ENCODE peak calls at places on chromosomes 11 and 22, in seven cellular contexts. One of them, this sample, is unnamed.

GRCh38 chr11:5611627-5612026 is 13.2 kb upstream of the TRIM34 start:
- DNase-seq in uterus: no peak
- DNase-seq in HCT116: peak; percentile 33
- DNase-seq in effector memory CD4-positive, alpha-beta T cell: no peak
- DNase-seq in iPS DF 6.9: no peak
- DNase-seq in esophagus muscularis mucosa: no peak
- DNase-seq in CD4-positive, alpha-beta memory T cell: no peak
- DNase-seq in this sample: no peak

GRCh38 chr22:35684270-35684700 is 33.4 kb upstream of the APOL5 start:
- DNase-seq in esophagus muscularis mucosa: no peak
- DNase-seq in CD4-positive, alpha-beta memory T cell: no peak
- DNase-seq in iPS DF 6.9: no peak
- DNase-seq in effector memory CD4-positive, alpha-beta T cell: no peak
- DNase-seq in HCT116: no peak
- DNase-seq in uterus: no peak
- DNase-seq in this sample: no peak

GRCh38 chr11:134339756-134340155 is 8.0 kb downstream of the GLB1L2 start:
- DNase-seq in HCT116: no peak
- DNase-seq in uterus: no peak
- DNase-seq in effector memory CD4-positive, alpha-beta T cell: no peak
- DNase-seq in esophagus muscularis mucosa: no peak
- DNase-seq in CD4-positive, alpha-beta memory T cell: no peak
- DNase-seq in iPS DF 6.9: no peak
- DNase-seq in this sample: no peak

GRCh38 chr11:2175659-2176058 is 4.0 kb upstream of the TH start:
- DNase-seq in esophagus muscularis mucosa: no peak
- DNase-seq in CD4-positive, alpha-beta memory T cell: no peak
- DNase-seq in HCT116: no peak
- DNase-seq in uterus: no peak
- DNase-seq in iPS DF 6.9: no peak
- DNase-seq in effector memory CD4-positive, alpha-beta T cell: no peak
- DNase-seq in this sample: no peak

GRCh38 chr11:66002648-66003225 is 434 bp downstream of the BANF1 start:
- DNase-seq in esophagus muscularis mucosa: no peak
- DNase-seq in effector memory CD4-positive, alpha-beta T cell: no peak
- DNase-seq in CD4-positive, alpha-beta memory T cell: no peak
- DNase-seq in HCT116: no peak
- DNase-seq in uterus: peak; percentile 63
- DNase-seq in iPS DF 6.9: no peak
- DNase-seq in this sample: no peak

GRCh38 chr11:9577032-9577431 is 3.6 kb downstream of the WEE1 start:
- DNase-seq in uterus: no peak
- DNase-seq in CD4-positive, alpha-beta memory T cell: no peak
- DNase-seq in effector memory CD4-positive, alpha-beta T cell: no peak
- DNase-seq in iPS DF 6.9: no peak
- DNase-seq in HCT116: no peak
- DNase-seq in esophagus muscularis mucosa: no peak
- DNase-seq in this sample: no peak

GRCh38 chr11:34501962-34502361 is 11.6 kb downstream of the ELF5 start:
- DNase-seq in esophagus muscularis mucosa: no peak
- DNase-seq in CD4-positive, alpha-beta memory T cell: no peak
- DNase-seq in uterus: no peak
- DNase-seq in effector memory CD4-positive, alpha-beta T cell: no peak
- DNase-seq in HCT116: no peak
- DNase-seq in iPS DF 6.9: no peak
- DNase-seq in this sample: no peak

GRCh38 chr22:27399161-27399560 is 402.4 kb downstream of the MN1 start:
- DNase-seq in HCT116: no peak
- DNase-seq in uterus: peak; percentile 34
- DNase-seq in CD4-positive, alpha-beta memory T cell: no peak
- DNase-seq in iPS DF 6.9: no peak
- DNase-seq in esophagus muscularis mucosa: no peak
- DNase-seq in effector memory CD4-positive, alpha-beta T cell: no peak
- DNase-seq in this sample: no peak

GRCh38 chr11:10481567-10482349 is 26.7 kb downstream of the AMPD3 start:
- DNase-seq in esophagus muscularis mucosa: no peak
- DNase-seq in effector memory CD4-positive, alpha-beta T cell: no peak
- DNase-seq in HCT116: no peak
- DNase-seq in iPS DF 6.9: no peak
- DNase-seq in uterus: no peak
- DNase-seq in CD4-positive, alpha-beta memory T cell: no peak
- DNase-seq in this sample: no peak

GRCh38 chr11:133597236-133597635 is 64.9 kb upstream of the OPCML start:
- DNase-seq in iPS DF 6.9: no peak
- DNase-seq in CD4-positive, alpha-beta memory T cell: no peak
- DNase-seq in HCT116: no peak
- DNase-seq in esophagus muscularis mucosa: peak; percentile 34
- DNase-seq in effector memory CD4-positive, alpha-beta T cell: no peak
- DNase-seq in uterus: no peak
- DNase-seq in this sample: no peak

GRCh38 chr11:27991731-27992130 is 116.2 kb downstream of the KIF18A start:
- DNase-seq in HCT116: no peak
- DNase-seq in iPS DF 6.9: no peak
- DNase-seq in CD4-positive, alpha-beta memory T cell: no peak
- DNase-seq in uterus: no peak
- DNase-seq in esophagus muscularis mucosa: no peak
- DNase-seq in effector memory CD4-positive, alpha-beta T cell: no peak
- DNase-seq in this sample: no peak

GRCh38 chr11:91100432-91100831 is 877.6 kb upstream of the CHORDC1 start:
- DNase-seq in iPS DF 6.9: no peak
- DNase-seq in CD4-positive, alpha-beta memory T cell: no peak
- DNase-seq in esophagus muscularis mucosa: no peak
- DNase-seq in effector memory CD4-positive, alpha-beta T cell: no peak
- DNase-seq in HCT116: no peak
- DNase-seq in uterus: no peak
- DNase-seq in this sample: no peak

GRCh38 chr11:22860241-22860640 is at the start of gene CCDC179:
- DNase-seq in esophagus muscularis mucosa: no peak
- DNase-seq in HCT116: no peak
- DNase-seq in uterus: no peak
- DNase-seq in iPS DF 6.9: no peak
- DNase-seq in CD4-positive, alpha-beta memory T cell: no peak
- DNase-seq in effector memory CD4-positive, alpha-beta T cell: no peak
- DNase-seq in this sample: no peak

DNA sequence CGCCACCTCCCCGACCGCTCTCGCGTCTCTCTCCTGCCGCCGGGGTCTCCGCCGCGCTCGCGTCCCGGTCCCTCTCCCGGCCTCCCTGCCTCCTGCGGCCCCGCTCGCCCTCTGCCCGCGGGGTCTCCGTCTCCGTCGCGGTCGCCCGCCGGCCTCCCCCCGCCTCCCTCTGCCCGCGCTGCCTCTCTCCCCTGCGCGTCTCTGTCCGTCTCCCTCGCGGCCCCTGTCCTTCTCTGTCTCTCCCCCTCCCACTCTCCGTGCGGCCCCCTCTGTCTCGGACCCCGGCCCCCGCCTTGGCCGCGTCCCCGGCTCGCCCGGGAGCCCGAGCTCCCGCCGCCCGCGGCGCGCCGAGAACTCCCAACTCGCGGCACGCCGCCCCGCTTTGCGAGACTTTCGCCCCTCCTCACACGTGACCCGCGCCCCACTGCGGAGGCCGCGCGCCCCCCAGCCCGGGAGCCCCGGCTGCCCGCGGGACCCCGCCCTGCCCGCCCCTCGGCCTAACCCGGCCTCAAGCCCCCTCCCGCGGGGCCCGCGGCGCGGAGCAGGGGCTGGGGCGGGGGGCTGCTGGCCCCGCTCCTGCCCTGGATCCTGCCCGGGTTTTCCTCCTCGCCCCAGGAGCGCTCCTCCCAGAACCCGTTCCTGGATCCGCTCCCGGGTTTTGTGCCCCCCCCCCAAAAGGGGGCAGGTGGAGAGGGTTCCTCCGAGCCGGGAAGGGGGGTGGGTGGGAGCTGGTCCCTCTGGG is 702 bp upstream of the KCNJ4 start:
- DNase-seq in effector memory CD4-positive, alpha-beta T cell: no peak
- DNase-seq in uterus: no peak
- DNase-seq in iPS DF 6.9: no peak
- DNase-seq in HCT116: no peak
- DNase-seq in CD4-positive, alpha-beta memory T cell: no peak
- DNase-seq in esophagus muscularis mucosa: no peak
- DNase-seq in this sample: no peak
- H3K27me3 ChIP-seq in effector memory CD4-positive, alpha-beta T cell: peaks cover 46% of the 10 kb centered on the region
- H3K27me3 ChIP-seq in uterus: peaks cover 13% of the 10 kb centered on the region
- H3K27me3 ChIP-seq in iPS DF 6.9: peaks cover 15% of the 10 kb centered on the region
- H3K27me3 ChIP-seq in HCT116: no peaks in the 10 kb centered on the region
- H3K27me3 ChIP-seq in CD4-positive, alpha-beta memory T cell: peaks cover 34% of the 10 kb centered on the region
- H3K27me3 ChIP-seq in esophagus muscularis mucosa: peaks cover 88% of the 10 kb centered on the region
- H3K27me3 ChIP-seq in this sample: no peaks in the 10 kb centered on the region

GRCh38 chr22:22158207-22158816 is 86.3 kb upstream of the VPREB1 start:
- DNase-seq in effector memory CD4-positive, alpha-beta T cell: no peak
- DNase-seq in iPS DF 6.9: no peak
- DNase-seq in esophagus muscularis mucosa: no peak
- DNase-seq in HCT116: no peak
- DNase-seq in uterus: no peak
- DNase-seq in CD4-positive, alpha-beta memory T cell: no peak
- DNase-seq in this sample: no peak
- H3K27me3 ChIP-seq in effector memory CD4-positive, alpha-beta T cell: no peaks in the 10 kb centered on the region
- H3K27me3 ChIP-seq in iPS DF 6.9: peaks cover 46% of the 10 kb centered on the region
- H3K27me3 ChIP-seq in esophagus muscularis mucosa: peaks cover 31% of the 10 kb centered on the region
- H3K27me3 ChIP-seq in HCT116: no peaks in the 10 kb centered on the region
- H3K27me3 ChIP-seq in uterus: no peaks in the 10 kb centered on the region
- H3K27me3 ChIP-seq in CD4-positive, alpha-beta memory T cell: no peaks in the 10 kb centered on the region
- H3K27me3 ChIP-seq in this sample: no peaks in the 10 kb centered on the region

GRCh38 chr11:119491753-119492455 is 68.9 kb upstream of the THY1 start:
- DNase-seq in esophagus muscularis mucosa: no peak
- DNase-seq in HCT116: no peak
- DNase-seq in uterus: no peak
- DNase-seq in effector memory CD4-positive, alpha-beta T cell: no peak
- DNase-seq in CD4-positive, alpha-beta memory T cell: no peak
- DNase-seq in iPS DF 6.9: no peak
- DNase-seq in this sample: no peak

GRCh38 chr11:119496997-119497396 is 74.0 kb upstream of the THY1 start:
- DNase-seq in HCT116: no peak
- DNase-seq in uterus: no peak
- DNase-seq in iPS DF 6.9: no peak
- DNase-seq in CD4-positive, alpha-beta memory T cell: no peak
- DNase-seq in effector memory CD4-positive, alpha-beta T cell: no peak
- DNase-seq in esophagus muscularis mucosa: no peak
- DNase-seq in this sample: no peak

GRCh38 chr11:119496453-119496852 is 73.5 kb upstream of the THY1 start:
- DNase-seq in uterus: no peak
- DNase-seq in HCT116: no peak
- DNase-seq in CD4-positive, alpha-beta memory T cell: no peak
- DNase-seq in esophagus muscularis mucosa: no peak
- DNase-seq in effector memory CD4-positive, alpha-beta T cell: no peak
- DNase-seq in iPS DF 6.9: no peak
- DNase-seq in this sample: no peak

GRCh38 chr11:119490253-119491006 is 67.5 kb upstream of the THY1 start:
- DNase-seq in uterus: no peak
- DNase-seq in iPS DF 6.9: no peak
- DNase-seq in HCT116: no peak
- DNase-seq in CD4-positive, alpha-beta memory T cell: no peak
- DNase-seq in esophagus muscularis mucosa: no peak
- DNase-seq in effector memory CD4-positive, alpha-beta T cell: no peak
- DNase-seq in this sample: no peak

DNA sequence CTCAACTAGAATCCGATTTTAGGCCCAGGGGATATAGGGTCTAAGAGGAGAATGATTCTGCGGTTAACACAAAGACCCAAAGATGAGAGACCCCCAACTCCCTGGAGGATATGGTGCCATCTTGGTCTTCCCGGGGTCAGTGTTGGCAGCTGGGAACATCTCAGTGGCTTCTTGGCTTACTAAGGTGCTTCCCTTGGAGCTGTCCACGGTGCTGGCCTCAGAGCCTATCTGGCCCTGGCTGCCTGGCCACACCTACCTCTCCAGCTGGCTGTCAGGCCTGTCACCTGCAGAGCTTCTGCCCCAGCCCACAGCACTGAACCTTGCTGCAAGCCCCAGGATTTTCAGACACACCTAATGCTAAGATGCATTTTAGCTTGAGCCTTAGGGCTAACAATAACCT is 70.7 kb upstream of the THY1 start:
- DNase-seq in iPS DF 6.9: no peak
- DNase-seq in esophagus muscularis mucosa: no peak
- DNase-seq in effector memory CD4-positive, alpha-beta T cell: no peak
- DNase-seq in CD4-positive, alpha-beta memory T cell: no peak
- DNase-seq in uterus: no peak
- DNase-seq in HCT116: no peak
- DNase-seq in this sample: no peak
- H3K27me3 ChIP-seq in iPS DF 6.9: no peaks in the 10 kb centered on the region
- H3K27me3 ChIP-seq in esophagus muscularis mucosa: peaks cover 7% of the 10 kb centered on the region
- H3K27me3 ChIP-seq in effector memory CD4-positive, alpha-beta T cell: no peaks in the 10 kb centered on the region
- H3K27me3 ChIP-seq in CD4-positive, alpha-beta memory T cell: no peaks in the 10 kb centered on the region
- H3K27me3 ChIP-seq in uterus: no peaks in the 10 kb centered on the region
- H3K27me3 ChIP-seq in HCT116: no peaks in the 10 kb centered on the region
- H3K27me3 ChIP-seq in this sample: no peaks in the 10 kb centered on the region

GRCh38 chr22:19150482-19151328 is 613 bp upstream of the GSC2 start:
- DNase-seq in CD4-positive, alpha-beta memory T cell: no peak
- DNase-seq in uterus: no peak
- DNase-seq in HCT116: no peak
- DNase-seq in esophagus muscularis mucosa: no peak
- DNase-seq in iPS DF 6.9: no peak
- DNase-seq in effector memory CD4-positive, alpha-beta T cell: no peak
- DNase-seq in this sample: no peak

GRCh38 chr22:19149047-19149883 is 827 bp downstream of the GSC2 start:
- DNase-seq in HCT116: no peak
- DNase-seq in esophagus muscularis mucosa: no peak
- DNase-seq in uterus: no peak
- DNase-seq in iPS DF 6.9: no peak
- DNase-seq in effector memory CD4-positive, alpha-beta T cell: no peak
- DNase-seq in CD4-positive, alpha-beta memory T cell: peak; percentile 39
- DNase-seq in this sample: no peak

GRCh38 chr22:19152942-19153883 is 3.1 kb upstream of the GSC2 start:
- DNase-seq in uterus: no peak
- DNase-seq in HCT116: no peak
- DNase-seq in esophagus muscularis mucosa: no peak
- DNase-seq in iPS DF 6.9: no peak
- DNase-seq in effector memory CD4-positive, alpha-beta T cell: no peak
- DNase-seq in CD4-positive, alpha-beta memory T cell: no peak
- DNase-seq in this sample: no peak

GRCh38 chr22:19149962-19150361 is at the start of gene GSC2:
- DNase-seq in effector memory CD4-positive, alpha-beta T cell: no peak
- DNase-seq in esophagus muscularis mucosa: no peak
- DNase-seq in CD4-positive, alpha-beta memory T cell: no peak
- DNase-seq in HCT116: no peak
- DNase-seq in iPS DF 6.9: no peak
- DNase-seq in uterus: no peak
- DNase-seq in this sample: no peak

DNA sequence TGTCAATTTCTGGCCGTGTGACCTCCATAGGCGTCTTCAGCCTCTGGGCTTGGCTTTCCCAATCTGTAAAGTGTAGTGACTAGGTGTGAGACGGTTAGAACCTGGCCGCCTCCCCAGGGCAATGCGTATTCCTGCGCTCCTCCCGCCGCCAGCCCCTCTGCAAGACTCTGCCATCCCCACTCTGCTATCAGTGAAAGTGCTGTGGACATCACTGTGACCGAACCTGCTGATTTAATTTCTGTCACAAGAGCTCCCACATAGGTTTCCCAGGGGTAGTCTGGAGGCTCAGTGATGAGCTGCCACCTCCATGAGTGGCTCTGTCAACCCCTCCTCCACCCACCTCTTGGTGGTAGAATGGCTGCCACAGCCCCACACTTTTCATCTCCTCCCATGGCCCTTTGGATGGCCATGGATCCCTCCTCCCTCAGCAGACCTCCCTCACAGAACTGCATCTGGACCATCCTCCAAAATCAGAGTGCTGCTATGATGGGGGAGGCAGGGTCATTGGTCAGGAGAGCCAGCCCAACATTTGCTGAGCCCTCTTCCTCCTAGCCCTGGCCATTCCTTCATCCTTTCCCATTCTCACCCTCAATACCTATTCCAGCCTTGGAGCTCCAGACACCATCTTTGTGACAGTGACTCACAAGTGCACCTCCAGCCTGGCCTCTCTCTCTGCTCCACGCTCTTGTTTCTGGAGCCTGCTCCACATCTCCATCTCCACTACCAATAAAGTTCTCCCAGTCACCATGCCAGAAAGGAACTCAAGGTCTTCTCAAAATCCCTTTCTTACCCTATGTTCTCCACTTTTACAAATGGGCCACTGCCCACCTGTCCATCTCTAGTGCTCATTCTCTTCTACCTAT is 1.5 kb upstream of the GSC2 start:
- DNase-seq in uterus: no peak
- DNase-seq in iPS DF 6.9: no peak
- DNase-seq in effector memory CD4-positive, alpha-beta T cell: no peak
- DNase-seq in esophagus muscularis mucosa: no peak
- DNase-seq in CD4-positive, alpha-beta memory T cell: no peak
- DNase-seq in HCT116: no peak
- DNase-seq in this sample: no peak
- H3K27me3 ChIP-seq in uterus: peaks cover 5% of the 10 kb centered on the region
- H3K27me3 ChIP-seq in iPS DF 6.9: peaks cover 47% of the 10 kb centered on the region
- H3K27me3 ChIP-seq in effector memory CD4-positive, alpha-beta T cell: peaks cover 36% of the 10 kb centered on the region
- H3K27me3 ChIP-seq in esophagus muscularis mucosa: peaks cover 82% of the 10 kb centered on the region
- H3K27me3 ChIP-seq in CD4-positive, alpha-beta memory T cell: peaks cover 23% of the 10 kb centered on the region
- H3K27me3 ChIP-seq in HCT116: peaks cover 8% of the 10 kb centered on the region
- H3K27me3 ChIP-seq in this sample: no peaks in the 10 kb centered on the region

This sample was measured in Panc1.